ENCODE peak calls at places on chromosomes 12 and 14, in five cellular contexts. F is tibial artery, R is ovary, A is A549, C is iPS DF 6.9. E is an unnamed sample.

GRCh38 chr12:97140355-97140754 is 233.3 kb downstream of the NEDD1 start:
- DNase-seq in A (no peak), F (no peak), C (no peak), R (no peak), E (no peak)

GRCh38 chr14:90213099-90213748 is 43.1 kb upstream of the PSMC1 start:
- DNase-seq in R (no peak), F (no peak), C (no peak), A (no peak), E (no peak)

GRCh38 chr12:77796775-77797174 is 33.9 kb upstream of the NAV3 start:
- DNase-seq in C (no peak), R (no peak), F (no peak), A (no peak), E (no peak)

GRCh38 chr12:90801776-90802175 is 153.2 kb downstream of the CCER1 start:
- DNase-seq in A (no peak), F (no peak), C (no peak), R (no peak), E (no peak)

GRCh38 chr12:124497658-124498057 is 69.8 kb downstream of the NCOR2 start:
- DNase-seq in A (no peak), C (no peak), R (no peak), F (peak; percentile 75), E (no peak)

GRCh38 chr14:60753264-60754126 is 18.9 kb downstream of the MNAT1 start:
- DNase-seq in R (no peak), A (no peak), F (no peak), C (no peak), E (no peak)

GRCh38 chr12:71980543-71980942 is 41.9 kb downstream of the TPH2 start:
- DNase-seq in C (no peak), F (no peak), R (no peak), A (no peak), E (no peak)

GRCh38 chr12:52074006-52074405 is 4.2 kb downstream of the ATG101 start:
- DNase-seq in C (no peak), A (no peak), F (no peak), R (peak; percentile 34), E (no peak)

GRCh38 chr12:8036366-8036765 is 3.9 kb downstream of the FOXJ2 start:
- DNase-seq in C (no peak), F (no peak), R (no peak), A (no peak), E (no peak)

GRCh38 chr12:111270773-111271172 is 98.1 kb downstream of the PHETA1 start:
- DNase-seq in C (no peak), A (peak; percentile 40), F (no peak), R (no peak), E (no peak)

GRCh38 chr14:43471595-43471994 is 1035.5 kb downstream of the FSCB start:
- DNase-seq in A (no peak), R (no peak), F (no peak), C (no peak), E (no peak)

GRCh38 chr14:63435838-63436237 is 107.3 kb downstream of the PPP2R5E start:
- DNase-seq in A (no peak), R (peak; percentile 78), F (peak; percentile 90), C (no peak), E (no peak)

GRCh38 chr12:89160716-89161123 is 191.6 kb downstream of the DUSP6 start:
- DNase-seq in C (no peak), F (peak; percentile 66), R (no peak), A (no peak), E (no peak)

GRCh38 chr14:103943673-103944072 is 1.3 kb upstream of the RD3L start:
- DNase-seq in C (no peak), F (no peak), A (no peak), R (no peak), E (no peak)

GRCh38 chr12:55845349-55845748 is 2.6 kb upstream of the MMP19 start:
- DNase-seq in A (no peak), R (no peak), C (no peak), F (no peak), E (no peak)
- H3K4me1 ChIP-seq in A (peaks cover 18% of the 10 kb centered on the region), R (peaks cover 12% of the 10 kb centered on the region), C (peaks cover 4% of the 10 kb centered on the region), F (peaks cover 34% of the 10 kb centered on the region), E (no peaks in the 10 kb centered on the region)

GRCh38 chr12:40833818-40834217 is 141.6 kb downstream of the CNTN1 start:
- DNase-seq in C (no peak), A (no peak), F (no peak), R (no peak), E (no peak)

GRCh38 chr12:40829738-40830144 is 137.5 kb downstream of the CNTN1 start:
- DNase-seq in A (peak; percentile 28), R (no peak), F (no peak), C (no peak), E (no peak)

GRCh38 chr12:40831916-40832315 is 139.7 kb downstream of the CNTN1 start:
- DNase-seq in R (no peak), C (no peak), A (no peak), F (no peak), E (no peak)

GRCh38 chr12:40834321-40834720 is 142.1 kb downstream of the CNTN1 start:
- DNase-seq in C (no peak), A (no peak), R (no peak), F (no peak), E (no peak)

DNA sequence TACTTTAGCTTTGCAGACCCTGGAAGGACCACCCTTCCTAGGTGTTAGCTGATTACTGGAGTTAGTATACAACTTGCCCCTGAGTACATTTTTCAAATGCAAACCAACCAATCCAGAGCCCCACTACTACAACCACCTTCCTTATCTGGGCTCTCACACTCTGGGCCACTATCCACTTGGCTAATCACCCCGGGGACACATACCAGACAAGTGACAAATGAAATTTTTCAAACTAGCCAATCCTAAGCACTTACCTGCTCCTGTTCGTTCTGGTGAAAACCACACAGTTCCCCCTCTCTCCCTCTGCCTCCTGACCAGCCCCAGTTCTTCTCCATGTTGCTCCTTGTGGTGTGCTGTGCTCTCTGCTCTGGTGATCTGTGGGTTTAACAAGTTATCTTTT is 140.4 kb downstream of the CNTN1 start:
- DNase-seq in C (no peak), F (no peak), A (no peak), R (no peak), E (no peak)
- H3K4me1 ChIP-seq in C (peaks cover 2% of the 10 kb centered on the region), F (no peaks in the 10 kb centered on the region), A (peaks cover 31% of the 10 kb centered on the region), R (no peaks in the 10 kb centered on the region), E (no peaks in the 10 kb centered on the region)

DNA sequence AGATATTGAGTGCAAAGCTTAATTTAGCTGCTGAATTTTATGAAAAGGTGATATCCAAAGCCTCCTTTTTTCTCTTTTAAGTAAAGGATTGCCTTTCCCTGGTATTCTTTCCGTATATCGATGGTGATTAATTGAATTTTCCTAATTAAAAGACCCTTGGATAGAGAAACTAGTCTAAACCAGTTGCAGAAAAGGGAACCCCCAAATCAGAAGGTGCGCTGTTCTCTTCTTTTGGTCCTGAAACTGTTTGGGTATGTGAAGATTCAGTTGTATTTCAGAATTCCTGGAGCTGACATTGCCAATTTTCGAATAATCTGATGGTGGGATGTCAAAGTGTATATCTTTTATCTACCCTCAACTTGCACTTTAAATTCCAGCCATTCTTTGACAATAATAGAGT is 1.9 kb downstream of the GPHN start:
- DNase-seq in F (no peak), A (no peak), C (no peak), R (no peak), E (no peak)
- H3K4me1 ChIP-seq in F (peaks cover 25% of the 10 kb centered on the region), A (peaks cover 11% of the 10 kb centered on the region), C (no peaks in the 10 kb centered on the region), R (peaks cover 3% of the 10 kb centered on the region), E (peaks cover 3% of the 10 kb centered on the region)

DNA sequence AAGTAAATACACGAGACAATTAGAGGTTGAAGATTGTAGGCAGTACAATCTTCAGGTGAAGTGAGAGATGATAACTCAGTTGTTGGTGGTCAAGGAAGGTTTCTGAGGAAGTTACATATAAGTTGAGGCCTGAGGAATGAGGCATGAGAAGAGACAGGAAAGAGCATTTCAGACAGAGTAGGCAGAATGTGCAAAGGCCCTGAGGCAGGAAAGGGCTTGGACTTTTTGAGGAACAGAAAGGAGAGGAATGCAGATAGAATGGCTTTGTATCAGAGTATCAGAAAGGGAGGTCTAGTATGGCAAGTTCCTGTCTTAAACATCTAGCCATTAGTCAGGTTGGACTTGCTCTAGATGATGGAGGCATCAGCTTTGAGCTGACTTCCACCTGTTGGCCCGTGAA is 122.5 kb downstream of the CAND1 start:
- DNase-seq in R (no peak), A (no peak), F (no peak), C (no peak), E (no peak)
- H3K4me1 ChIP-seq in R (no peaks in the 10 kb centered on the region), A (no peaks in the 10 kb centered on the region), F (peaks cover 24% of the 10 kb centered on the region), C (peaks cover 3% of the 10 kb centered on the region), E (no peaks in the 10 kb centered on the region)

GRCh38 chr14:52078093-52078492 is 9.2 kb upstream of the NID2 start:
- DNase-seq in F (no peak), R (no peak), A (no peak), C (no peak), E (no peak)

GRCh38 chr14:52078721-52079120 is 9.9 kb upstream of the NID2 start:
- DNase-seq in F (no peak), C (no peak), A (no peak), R (no peak), E (no peak)

GRCh38 chr14:52075371-52075770 is 6.5 kb upstream of the NID2 start:
- DNase-seq in A (no peak), F (no peak), R (no peak), C (no peak), E (no peak)

GRCh38 chr14:52077261-52077984 is 8.6 kb upstream of the NID2 start:
- DNase-seq in F (no peak), C (no peak), R (no peak), A (no peak), E (no peak)

DNA sequence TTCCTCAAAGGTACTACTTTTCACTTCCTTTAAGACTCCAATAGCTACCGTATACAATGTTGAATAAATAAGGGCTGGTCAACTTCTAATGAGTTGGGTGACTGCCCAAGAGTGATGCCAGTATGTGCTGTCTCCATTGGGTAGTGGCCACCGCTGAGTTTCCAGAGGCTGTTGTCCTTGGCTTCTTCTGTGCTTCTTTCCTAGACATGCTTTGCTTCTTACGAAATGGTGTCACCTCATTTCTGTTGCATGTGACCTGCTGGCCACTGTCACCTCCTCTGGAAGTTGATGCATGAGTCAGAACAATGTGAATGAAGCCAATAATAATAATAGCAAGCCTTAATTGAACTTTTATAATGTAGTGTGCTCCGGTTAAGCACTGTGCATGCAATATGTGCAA is 7.5 kb upstream of the NID2 start:
- DNase-seq in R (no peak), C (no peak), A (no peak), F (peak; percentile 78), E (peak; percentile 47)
- H3K4me1 ChIP-seq in R (peaks cover 8% of the 10 kb centered on the region), C (no peaks in the 10 kb centered on the region), A (peaks cover 34% of the 10 kb centered on the region), F (peaks cover 45% of the 10 kb centered on the region), E (no peaks in the 10 kb centered on the region)

GRCh38 chr14:69135133-69135532 is 17.8 kb downstream of the DCAF5 start:
- DNase-seq in R (no peak), F (no peak), A (no peak), C (no peak), E (no peak)
- H3K4me1 ChIP-seq in R (peaks cover 2% of the 10 kb centered on the region), F (peaks cover 57% of the 10 kb centered on the region), A (peaks cover 28% of the 10 kb centered on the region), C (no peaks in the 10 kb centered on the region), E (peaks cover 17% of the 10 kb centered on the region)